ENCODE peak calls at places on chromosomes 3 and 15, in eight cellular contexts. E is neural crest cell, B is occipital lobe, M is lung microvascular endothelial cell, G is neural progenitor cell, R is hepatocyte, I is D721Med, L is GM04504. Q is an unnamed sample.

GRCh38 chr3:129892486-129892856 is 1.0 kb downstream of the TMCC1 start:
- DNase-seq in L (no peak), E (no peak), M (peak), G (no peak), R (no peak), I (no peak), B (no peak), Q (no peak)

GRCh38 chr3:144287001-144287400 is 315.4 kb downstream of the DIPK2A start:
- DNase-seq in B (no peak), G (no peak), R (no peak), L (no peak), I (no peak), M (no peak), E (no peak), Q (no peak)

GRCh38 chr3:41026394-41027177 is 172.7 kb upstream of the CTNNB1 start:
- DNase-seq in R (peak), I (no peak), B (peak), E (peak), M (peak), G (peak), L (no peak), Q (peak)

GRCh38 chr3:11717768-11718581 is 74.3 kb upstream of the VGLL4 start:
- DNase-seq in E (peak), R (peak), B (no peak), M (peak), G (peak), I (no peak), L (no peak), Q (no peak)

GRCh38 chr3:50503504-50503903 is at the start of gene CACNA2D2:
- DNase-seq in E (peak), L (no peak), M (peak), R (peak), G (peak), B (peak), I (peak), Q (peak)

GRCh38 chr15:90388462-90389182 is 580 bp downstream of the IQGAP1 start:
- DNase-seq in I (no peak), G (peak), E (peak), B (no peak), M (peak), L (no peak), R (peak), Q (peak)

GRCh38 chr3:90015688-90016356 is 908.4 kb downstream of the EPHA3 start:
- DNase-seq in B (no peak), E (no peak), G (peak), I (no peak), R (peak), M (no peak), L (no peak), Q (no peak)

GRCh38 chr15:53869044-53869805 is 109.0 kb upstream of the UNC13C start:
- DNase-seq in L (no peak), M (no peak), R (no peak), I (no peak), G (peak), E (peak), B (no peak), Q (peak)

GRCh38 chr3:145490088-145491055 is 670.6 kb downstream of the PLOD2 start:
- DNase-seq in I (no peak), L (no peak), E (no peak), R (no peak), G (no peak), M (no peak), B (no peak), Q (no peak)

GRCh38 chr3:126208182-126208581 is 27.8 kb upstream of the ALDH1L1 start:
- DNase-seq in B (no peak), R (no peak), I (no peak), M (no peak), E (no peak), G (no peak), L (no peak), Q (no peak)

GRCh38 chr3:64109438-64109837 is 86.1 kb upstream of the PSMD6 start:
- DNase-seq in L (no peak), E (peak), R (peak), I (no peak), B (peak), G (peak), M (no peak), Q (peak)

GRCh38 chr3:157436583-157437300 is at the start of gene PTX3:
- DNase-seq in M (peak), E (peak), R (peak), G (peak), L (peak), B (peak), I (no peak), Q (no peak)

GRCh38 chr3:127172670-127173515 is 20.0 kb upstream of the PRR23E start:
- DNase-seq in L (peak), I (no peak), B (no peak), M (peak), E (no peak), R (peak), G (no peak), Q (peak)

GRCh38 chr3:150447084-150447483 is 39.0 kb downstream of the TSC22D2 start:
- DNase-seq in R (no peak), L (no peak), I (no peak), M (no peak), B (no peak), E (no peak), G (no peak), Q (no peak)

GRCh38 chr3:57959407-57960173 is 48.6 kb upstream of the FLNB start:
- DNase-seq in I (no peak), L (no peak), R (peak), G (no peak), M (no peak), E (no peak), B (no peak), Q (no peak)

GRCh38 chr3:33426068-33426467 is 14.1 kb downstream of the UBP1 start:
- DNase-seq in G (peak), E (no peak), I (no peak), L (no peak), B (no peak), R (no peak), M (no peak), Q (no peak)

GRCh38 chr3:32109256-32109655 is 2.8 kb downstream of the GPD1L start:
- DNase-seq in I (no peak), L (peak), M (peak), E (no peak), R (peak), G (no peak), B (peak), Q (peak)

Q was measured in BE2C.